ENCODE peak calls at places on chromosomes 11 and 22, in ten cellular contexts. One of them, this sample, is unnamed. For H3K36me3, the result is how much of the 10 kb centered on the place peaks cover.

GRCh38 chr11:122743949-122744876 is 88.7 kb downstream of the UBASH3B start:
- DNase-seq in trophoblast cell: no peak
- DNase-seq in NT2/D1: no peak
- DNase-seq in mesendoderm: no peak
- DNase-seq in IMR-90: no peak
- DNase-seq in neural progenitor cell: no peak
- DNase-seq in H1: no peak
- DNase-seq in MM.1S: peak
- DNase-seq in fibroblast of lung: no peak
- DNase-seq in colonic mucosa: peak
- DNase-seq in this sample: no peak

GRCh38 chr22:27883656-27884350 is 35.3 kb downstream of the PITPNB start:
- DNase-seq in fibroblast of lung: no peak
- DNase-seq in NT2/D1: no peak
- DNase-seq in H1: peak
- DNase-seq in neural progenitor cell: no peak
- DNase-seq in mesendoderm: no peak
- DNase-seq in MM.1S: no peak
- DNase-seq in IMR-90: no peak
- DNase-seq in trophoblast cell: no peak
- DNase-seq in colonic mucosa: no peak
- DNase-seq in this sample: no peak

GRCh38 chr11:210122-210802 is 2.8 kb downstream of the RIC8A start:
- DNase-seq in IMR-90: peak
- DNase-seq in colonic mucosa: peak
- DNase-seq in trophoblast cell: peak
- DNase-seq in fibroblast of lung: peak
- DNase-seq in MM.1S: no peak
- DNase-seq in H1: no peak
- DNase-seq in NT2/D1: peak
- DNase-seq in neural progenitor cell: no peak
- DNase-seq in mesendoderm: peak
- DNase-seq in this sample: peak

GRCh38 chr11:24585192-24585591 is 88.3 kb downstream of the LUZP2 start:
- DNase-seq in mesendoderm: no peak
- DNase-seq in trophoblast cell: no peak
- DNase-seq in H1: no peak
- DNase-seq in neural progenitor cell: no peak
- DNase-seq in colonic mucosa: no peak
- DNase-seq in NT2/D1: no peak
- DNase-seq in IMR-90: peak
- DNase-seq in fibroblast of lung: peak
- DNase-seq in MM.1S: no peak
- DNase-seq in this sample: peak

GRCh38 chr11:117480221-117480620 is 152.6 kb downstream of the CEP164 start:
- DNase-seq in colonic mucosa: no peak
- DNase-seq in IMR-90: no peak
- DNase-seq in MM.1S: no peak
- DNase-seq in NT2/D1: no peak
- DNase-seq in mesendoderm: no peak
- DNase-seq in H1: no peak
- DNase-seq in trophoblast cell: no peak
- DNase-seq in neural progenitor cell: no peak
- DNase-seq in fibroblast of lung: no peak
- DNase-seq in this sample: no peak

GRCh38 chr22:41576877-41577276 is 12.8 kb downstream of the PMM1 start:
- DNase-seq in MM.1S: no peak
- DNase-seq in NT2/D1: peak
- DNase-seq in IMR-90: peak
- DNase-seq in mesendoderm: peak
- DNase-seq in fibroblast of lung: peak
- DNase-seq in trophoblast cell: peak
- DNase-seq in neural progenitor cell: peak
- DNase-seq in H1: peak
- DNase-seq in colonic mucosa: peak
- DNase-seq in this sample: no peak

GRCh38 chr11:43580735-43581369 is 99.7 kb upstream of the HSD17B12 start:
- DNase-seq in mesendoderm: peak
- DNase-seq in MM.1S: no peak
- DNase-seq in H1: peak
- DNase-seq in fibroblast of lung: no peak
- DNase-seq in IMR-90: peak
- DNase-seq in NT2/D1: no peak
- DNase-seq in colonic mucosa: no peak
- DNase-seq in neural progenitor cell: peak
- DNase-seq in trophoblast cell: no peak
- DNase-seq in this sample: peak

GRCh38 chr22:42417645-42418303 is 14.4 kb downstream of the NFAM1 start:
- DNase-seq in H1: no peak
- DNase-seq in MM.1S: no peak
- DNase-seq in neural progenitor cell: no peak
- DNase-seq in IMR-90: no peak
- DNase-seq in fibroblast of lung: no peak
- DNase-seq in mesendoderm: no peak
- DNase-seq in colonic mucosa: no peak
- DNase-seq in NT2/D1: no peak
- DNase-seq in trophoblast cell: no peak
- DNase-seq in this sample: no peak

GRCh38 chr11:74989269-74989655 is 529 bp downstream of the NEU3 start:
- DNase-seq in fibroblast of lung: peak
- DNase-seq in colonic mucosa: peak
- DNase-seq in IMR-90: peak
- DNase-seq in NT2/D1: no peak
- DNase-seq in neural progenitor cell: peak
- DNase-seq in mesendoderm: no peak
- DNase-seq in H1: no peak
- DNase-seq in MM.1S: peak
- DNase-seq in trophoblast cell: no peak
- DNase-seq in this sample: no peak

GRCh38 chr11:10584071-10584501 is 15.6 kb upstream of the LYVE1 start:
- DNase-seq in neural progenitor cell: no peak
- DNase-seq in mesendoderm: no peak
- DNase-seq in colonic mucosa: no peak
- DNase-seq in H1: no peak
- DNase-seq in MM.1S: no peak
- DNase-seq in fibroblast of lung: peak
- DNase-seq in NT2/D1: no peak
- DNase-seq in IMR-90: peak
- DNase-seq in trophoblast cell: no peak
- DNase-seq in this sample: peak

GRCh38 chr11:67022341-67022933 is 497 bp upstream of the SYT12 start:
- DNase-seq in MM.1S: no peak
- DNase-seq in H1: no peak
- DNase-seq in fibroblast of lung: peak
- DNase-seq in trophoblast cell: peak
- DNase-seq in colonic mucosa: peak
- DNase-seq in mesendoderm: no peak
- DNase-seq in NT2/D1: no peak
- DNase-seq in neural progenitor cell: no peak
- DNase-seq in IMR-90: peak
- DNase-seq in this sample: peak

GRCh38 chr11:112216591-112217105 is 9.6 kb upstream of the PTS start:
- DNase-seq in colonic mucosa: no peak
- DNase-seq in IMR-90: peak
- DNase-seq in NT2/D1: no peak
- DNase-seq in trophoblast cell: no peak
- DNase-seq in mesendoderm: no peak
- DNase-seq in fibroblast of lung: peak
- DNase-seq in neural progenitor cell: no peak
- DNase-seq in MM.1S: no peak
- DNase-seq in H1: no peak
- DNase-seq in this sample: peak

GRCh38 chr22:24059121-24059520 is 48.0 kb downstream of the CABIN1 start:
- DNase-seq in MM.1S: no peak
- DNase-seq in neural progenitor cell: no peak
- DNase-seq in trophoblast cell: peak
- DNase-seq in IMR-90: peak
- DNase-seq in fibroblast of lung: peak
- DNase-seq in H1: no peak
- DNase-seq in colonic mucosa: no peak
- DNase-seq in mesendoderm: no peak
- DNase-seq in NT2/D1: no peak
- DNase-seq in this sample: peak

GRCh38 chr22:48941903-48942625 is 885.6 kb downstream of the BRD1 start:
- DNase-seq in H1: peak
- DNase-seq in trophoblast cell: no peak
- DNase-seq in IMR-90: no peak
- DNase-seq in fibroblast of lung: no peak
- DNase-seq in NT2/D1: no peak
- DNase-seq in MM.1S: no peak
- DNase-seq in colonic mucosa: no peak
- DNase-seq in neural progenitor cell: no peak
- DNase-seq in mesendoderm: no peak
- DNase-seq in this sample: no peak

GRCh38 chr11:10298342-10298741 is 4.3 kb upstream of the SBF2 start:
- DNase-seq in IMR-90: peak
- DNase-seq in fibroblast of lung: peak
- DNase-seq in trophoblast cell: no peak
- DNase-seq in MM.1S: peak
- DNase-seq in mesendoderm: no peak
- DNase-seq in colonic mucosa: no peak
- DNase-seq in H1: no peak
- DNase-seq in neural progenitor cell: no peak
- DNase-seq in NT2/D1: no peak
- DNase-seq in this sample: peak

GRCh38 chr11:1078191-1078601 is 3.5 kb downstream of the MUC2 start:
- DNase-seq in mesendoderm: no peak
- DNase-seq in neural progenitor cell: peak
- DNase-seq in MM.1S: no peak
- DNase-seq in NT2/D1: no peak
- DNase-seq in colonic mucosa: no peak
- DNase-seq in fibroblast of lung: no peak
- DNase-seq in IMR-90: no peak
- DNase-seq in trophoblast cell: no peak
- DNase-seq in H1: no peak
- DNase-seq in this sample: no peak

GRCh38 chr11:2921742-2922493 is 7.3 kb downstream of the PHLDA2 start:
- DNase-seq in colonic mucosa: no peak
- DNase-seq in H1: no peak
- DNase-seq in mesendoderm: no peak
- DNase-seq in MM.1S: no peak
- DNase-seq in IMR-90: no peak
- DNase-seq in NT2/D1: no peak
- DNase-seq in trophoblast cell: no peak
- DNase-seq in neural progenitor cell: no peak
- DNase-seq in fibroblast of lung: no peak
- DNase-seq in this sample: no peak

GRCh38 chr11:78441956-78442355 is 24.3 kb upstream of the GAB2 start:
- DNase-seq in MM.1S: no peak
- DNase-seq in IMR-90: no peak
- DNase-seq in NT2/D1: no peak
- DNase-seq in trophoblast cell: no peak
- DNase-seq in fibroblast of lung: no peak
- DNase-seq in colonic mucosa: no peak
- DNase-seq in neural progenitor cell: no peak
- DNase-seq in H1: no peak
- DNase-seq in mesendoderm: no peak
- DNase-seq in this sample: no peak
- H3K36me3 ChIP-seq in MM.1S: under half
- H3K36me3 ChIP-seq in IMR-90: under half
- H3K36me3 ChIP-seq in NT2/D1: under half
- H3K36me3 ChIP-seq in trophoblast cell: under half
- H3K36me3 ChIP-seq in fibroblast of lung: under half
- H3K36me3 ChIP-seq in colonic mucosa: under half
- H3K36me3 ChIP-seq in neural progenitor cell: under half
- H3K36me3 ChIP-seq in H1: under half
- H3K36me3 ChIP-seq in mesendoderm: under half
- H3K36me3 ChIP-seq in this sample: under half

GRCh38 chr11:65547446-65548125 is 10.6 kb downstream of the LTBP3 start:
- DNase-seq in neural progenitor cell: no peak
- DNase-seq in trophoblast cell: no peak
- DNase-seq in mesendoderm: no peak
- DNase-seq in MM.1S: no peak
- DNase-seq in NT2/D1: no peak
- DNase-seq in colonic mucosa: no peak
- DNase-seq in IMR-90: no peak
- DNase-seq in H1: peak
- DNase-seq in fibroblast of lung: no peak
- DNase-seq in this sample: no peak
- H3K9ac ChIP-seq in neural progenitor cell: no peak
- H3K9ac ChIP-seq in trophoblast cell: no peak
- H3K9ac ChIP-seq in mesendoderm: no peak
- H3K9ac ChIP-seq in MM.1S: no peak
- H3K9ac ChIP-seq in NT2/D1: no peak
- H3K9ac ChIP-seq in colonic mucosa: no peak
- H3K9ac ChIP-seq in IMR-90: no peak
- H3K9ac ChIP-seq in H1: no peak
- H3K9ac ChIP-seq in fibroblast of lung: no peak
- H3K9ac ChIP-seq in this sample: no peak

GRCh38 chr22:50575426-50575941 is 2.7 kb downstream of the CPT1B start:
- DNase-seq in trophoblast cell: no peak
- DNase-seq in H1: no peak
- DNase-seq in neural progenitor cell: no peak
- DNase-seq in NT2/D1: no peak
- DNase-seq in IMR-90: no peak
- DNase-seq in fibroblast of lung: no peak
- DNase-seq in MM.1S: no peak
- DNase-seq in colonic mucosa: no peak
- DNase-seq in mesendoderm: no peak
- DNase-seq in this sample: no peak

GRCh38 chr22:50577987-50578775 is at the start of gene CPT1B:
- DNase-seq in IMR-90: peak
- DNase-seq in NT2/D1: no peak
- DNase-seq in MM.1S: no peak
- DNase-seq in trophoblast cell: no peak
- DNase-seq in mesendoderm: no peak
- DNase-seq in H1: no peak
- DNase-seq in fibroblast of lung: no peak
- DNase-seq in neural progenitor cell: no peak
- DNase-seq in colonic mucosa: no peak
- DNase-seq in this sample: peak

GRCh38 chr22:50576070-50576469 is 2.2 kb downstream of the CPT1B start:
- DNase-seq in H1: no peak
- DNase-seq in MM.1S: no peak
- DNase-seq in neural progenitor cell: peak
- DNase-seq in fibroblast of lung: peak
- DNase-seq in colonic mucosa: no peak
- DNase-seq in trophoblast cell: peak
- DNase-seq in NT2/D1: no peak
- DNase-seq in IMR-90: peak
- DNase-seq in mesendoderm: peak
- DNase-seq in this sample: peak

GRCh38 chr22:50577697-50577986 is 585 bp downstream of the CPT1B start:
- DNase-seq in H1: no peak
- DNase-seq in trophoblast cell: no peak
- DNase-seq in MM.1S: no peak
- DNase-seq in NT2/D1: no peak
- DNase-seq in IMR-90: no peak
- DNase-seq in colonic mucosa: no peak
- DNase-seq in fibroblast of lung: no peak
- DNase-seq in mesendoderm: no peak
- DNase-seq in neural progenitor cell: no peak
- DNase-seq in this sample: no peak

GRCh38 chr22:50576806-50577696 is 1.2 kb downstream of the CPT1B start:
- DNase-seq in MM.1S: no peak
- DNase-seq in H1: no peak
- DNase-seq in NT2/D1: no peak
- DNase-seq in mesendoderm: no peak
- DNase-seq in trophoblast cell: no peak
- DNase-seq in colonic mucosa: no peak
- DNase-seq in neural progenitor cell: no peak
- DNase-seq in fibroblast of lung: no peak
- DNase-seq in IMR-90: no peak
- DNase-seq in this sample: no peak
- H3K36me3 ChIP-seq in MM.1S: under half
- H3K36me3 ChIP-seq in H1: under half
- H3K36me3 ChIP-seq in NT2/D1: half or more
- H3K36me3 ChIP-seq in mesendoderm: under half
- H3K36me3 ChIP-seq in trophoblast cell: half or more
- H3K36me3 ChIP-seq in colonic mucosa: under half
- H3K36me3 ChIP-seq in neural progenitor cell: under half
- H3K36me3 ChIP-seq in fibroblast of lung: under half
- H3K36me3 ChIP-seq in IMR-90: under half
- H3K36me3 ChIP-seq in this sample: under half

GRCh38 chr11:62404918-62405317 is 13.9 kb upstream of the SCGB1A1 start:
- DNase-seq in H1: no peak
- DNase-seq in fibroblast of lung: no peak
- DNase-seq in NT2/D1: no peak
- DNase-seq in mesendoderm: no peak
- DNase-seq in trophoblast cell: no peak
- DNase-seq in IMR-90: no peak
- DNase-seq in neural progenitor cell: no peak
- DNase-seq in MM.1S: no peak
- DNase-seq in colonic mucosa: no peak
- DNase-seq in this sample: no peak
- H3K9ac ChIP-seq in H1: no peak
- H3K9ac ChIP-seq in fibroblast of lung: no peak
- H3K9ac ChIP-seq in NT2/D1: no peak
- H3K9ac ChIP-seq in mesendoderm: no peak
- H3K9ac ChIP-seq in trophoblast cell: no peak
- H3K9ac ChIP-seq in IMR-90: no peak
- H3K9ac ChIP-seq in neural progenitor cell: no peak
- H3K9ac ChIP-seq in MM.1S: no peak
- H3K9ac ChIP-seq in colonic mucosa: no peak
- H3K9ac ChIP-seq in this sample: no peak